ENCODE peak calls at places on chromosomes 2 and 18, in five cellular contexts. J is HFFc6; U is CD8-positive, alpha-beta T cell; I is fibroblast of the aortic adventitia; G is fibroblast of lung. P is an unnamed sample.

GRCh38 chr2:241050624-241051577 is 51.2 kb downstream of the MTERF4 start:
- DNase-seq in J (no peak), G (no peak), I (no peak), U (no peak), P (no peak)

GRCh38 chr18:23689616-23690504 is 607 bp downstream of the LAMA3 start:
- DNase-seq in J (no peak), G (no peak), U (no peak), I (no peak), P (peak)

GRCh38 chr2:41847744-41848441 is 199.9 kb upstream of the PKDCC start:
- DNase-seq in U (no peak), G (no peak), J (no peak), I (peak), P (no peak)

GRCh38 chr2:45851576-45852304 is 200.3 kb downstream of the PRKCE start:
- DNase-seq in J (peak), I (peak), G (peak), U (no peak), P (no peak)

GRCh38 chr2:128362889-128363228 is 44.2 kb upstream of the HS6ST1 start:
- DNase-seq in U (no peak), I (peak), G (peak), J (peak), P (no peak)

GRCh38 chr2:54503192-54503591 is 47.1 kb downstream of the SPTBN1 start:
- DNase-seq in U (no peak), J (no peak), I (no peak), G (no peak), P (peak)

GRCh38 chr18:37426536-37427080 is 139.0 kb downstream of the CELF4 start:
- DNase-seq in G (no peak), I (no peak), J (no peak), U (no peak), P (no peak)

GRCh38 chr2:236530512-236530911 is 39.1 kb upstream of the ACKR3 start:
- DNase-seq in I (no peak), J (no peak), G (no peak), U (no peak), P (no peak)

GRCh38 chr2:232350804-232351685 is 27.5 kb upstream of the ALPP start:
- DNase-seq in U (no peak), I (no peak), J (no peak), G (no peak), P (no peak)

GRCh38 chr18:57561728-57562423 is 24.6 kb downstream of the FECH start:
- DNase-seq in U (no peak), G (peak), J (peak), I (peak), P (peak)

GRCh38 chr2:10196948-10197717 is 74.6 kb downstream of the RRM2 start:
- DNase-seq in U (no peak), G (no peak), I (no peak), J (no peak), P (no peak)

GRCh38 chr18:23033079-23033478 is 100.0 kb downstream of the RBBP8 start:
- DNase-seq in G (no peak), J (no peak), U (no peak), I (no peak), P (no peak)

GRCh38 chr2:220510668-220511067 is 883.2 kb downstream of the SLC4A3 start:
- DNase-seq in I (no peak), U (no peak), J (peak), G (peak), P (no peak)

GRCh38 chr2:234147335-234147861 is 96.9 kb downstream of the SPP2 start:
- DNase-seq in I (no peak), J (no peak), G (peak), U (no peak), P (no peak)

GRCh38 chr2:217988840-217989204 is 14.0 kb downstream of the TNS1 start:
- DNase-seq in I (no peak), J (peak), U (no peak), G (peak), P (no peak)

DNA sequence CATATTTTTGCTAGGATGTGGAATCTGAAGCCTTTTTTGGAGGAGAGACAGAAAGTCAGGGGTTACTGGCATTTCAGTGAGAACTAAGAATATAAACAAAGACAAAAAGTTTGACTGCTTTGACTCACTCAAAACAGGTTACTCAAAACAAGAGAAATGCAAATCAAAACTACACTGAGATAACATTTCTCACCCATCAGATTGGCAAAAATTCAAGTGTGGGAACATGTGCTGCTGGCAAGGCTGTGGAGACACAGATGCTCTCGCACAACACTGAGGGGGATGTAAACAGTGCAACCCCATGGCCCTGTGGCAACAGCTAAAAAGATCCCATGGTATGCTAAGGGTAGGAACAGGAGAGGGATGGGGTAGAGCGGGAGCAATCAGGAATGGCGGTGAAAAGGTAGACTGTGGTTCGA is 86.6 kb downstream of the DTNB start:
- DNase-seq in G (peak), J (peak), U (no peak), I (no peak), P (peak)
- TF ChIP-seq CTCF in G (no peak), J (no peak), U (no peak), I (no peak), P (no peak)

GRCh38 chr18:65568866-65569265 is 181.9 kb upstream of the CDH7 start:
- DNase-seq in I (no peak), U (no peak), J (no peak), G (no peak), P (no peak)

GRCh38 chr18:65567372-65567771 is 183.4 kb upstream of the CDH7 start:
- DNase-seq in I (no peak), U (no peak), G (no peak), J (no peak), P (no peak)
- TF ChIP-seq CTCF in I (no peak), U (no peak), G (no peak), J (no peak), P (peak)

GRCh38 chr2:51335072-51336058 is 303.4 kb upstream of the NRXN1 start:
- DNase-seq in U (no peak), I (no peak), J (no peak), G (no peak), P (no peak)
- TF ChIP-seq CTCF in U (no peak), I (no peak), J (no peak), G (no peak), P (peak)

GRCh38 chr2:67476808-67477790 is 80.0 kb downstream of the ETAA1 start:
- DNase-seq in U (no peak), I (peak), G (peak), J (peak), P (peak)
- TF ChIP-seq CTCF in U (no peak), I (peak), G (peak), J (peak), P (peak)

GRCh38 chr2:15631883-15632282 is 40.2 kb downstream of the DDX1 start:
- DNase-seq in U (no peak), G (no peak), J (no peak), I (no peak), P (no peak)
- TF ChIP-seq CTCF in U (no peak), G (no peak), J (no peak), I (no peak), P (no peak)

DNA sequence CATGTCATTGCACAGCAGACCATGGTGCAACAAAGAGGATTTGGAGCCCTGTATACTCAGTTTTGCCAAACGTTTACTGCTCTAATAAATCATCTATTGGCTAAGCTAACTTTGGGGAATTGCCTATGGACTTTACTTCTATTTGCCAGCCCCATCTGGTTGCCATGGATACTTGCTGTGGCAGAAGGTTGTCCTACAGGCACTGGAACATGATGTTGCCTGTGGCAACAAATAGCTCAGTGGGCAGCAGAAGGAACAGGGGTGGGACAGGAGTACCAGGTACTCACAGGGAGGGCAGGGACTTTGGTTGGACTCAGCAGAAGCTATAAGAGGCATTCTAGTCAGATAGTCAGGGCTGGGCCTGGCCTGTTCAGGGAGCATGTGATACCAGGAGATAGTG is 129.8 kb downstream of the CCDC85A start:
- DNase-seq in J (peak), U (no peak), G (no peak), I (no peak), P (no peak)
- TF ChIP-seq CTCF in J (no peak), U (no peak), G (no peak), I (no peak), P (no peak)

GRCh38 chr2:112033600-112033999 is 21.5 kb upstream of the TMEM87B start:
- DNase-seq in G (peak), I (peak), U (no peak), J (no peak), P (no peak)

GRCh38 chr2:112031916-112032582 is 23.0 kb upstream of the TMEM87B start:
- DNase-seq in J (no peak), U (no peak), G (no peak), I (peak), P (no peak)

GRCh38 chr2:112031473-112031872 is 23.6 kb upstream of the TMEM87B start:
- DNase-seq in I (peak), J (no peak), U (no peak), G (peak), P (no peak)

GRCh38 chr2:112034924-112035323 is 20.1 kb upstream of the TMEM87B start:
- DNase-seq in J (no peak), U (no peak), I (no peak), G (no peak), P (no peak)

DNA sequence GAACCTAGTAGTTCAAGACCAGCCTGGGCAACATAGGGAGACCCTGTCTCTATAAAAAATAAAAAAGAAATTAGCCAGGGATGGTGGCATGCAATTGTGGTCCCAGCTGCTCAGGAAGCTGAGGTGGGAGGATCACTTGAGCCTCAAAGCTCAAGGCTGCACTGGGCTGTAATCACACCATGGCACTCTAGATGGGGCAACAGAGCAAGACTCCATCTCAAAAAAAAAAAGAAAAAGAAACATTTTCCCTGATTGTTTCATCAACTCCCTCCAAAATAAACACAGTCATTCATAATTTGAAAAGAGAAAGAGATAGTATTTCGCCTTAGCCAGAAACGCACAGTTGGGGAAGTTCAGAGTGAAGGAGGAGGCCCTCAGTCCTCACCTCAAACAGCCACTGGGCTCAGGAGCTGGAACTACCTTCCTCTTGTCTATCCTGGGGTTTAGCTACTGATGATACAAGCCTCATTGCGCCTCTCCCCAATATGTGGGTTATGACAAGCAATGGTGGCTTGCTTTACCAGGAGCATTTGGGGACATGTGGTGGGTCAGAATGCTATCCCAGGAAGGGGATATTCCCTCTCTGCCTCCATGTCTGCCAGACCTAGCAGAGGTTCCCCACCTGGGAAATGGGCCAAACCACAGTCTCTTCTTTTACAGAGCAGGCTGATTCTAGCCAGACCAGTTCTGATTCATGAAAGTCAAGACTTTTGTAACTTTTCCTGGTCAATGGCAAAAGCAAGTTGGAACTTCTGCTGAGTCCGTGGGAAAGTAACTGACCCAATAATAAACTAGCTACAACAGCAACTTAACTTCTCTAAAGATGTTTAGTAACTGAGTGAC is 22.2 kb upstream of the TMEM87B start:
- DNase-seq in U (no peak), J (peak), G (peak), I (peak), P (no peak)
- TF ChIP-seq CTCF in U (no peak), J (peak), G (peak), I (peak), P (no peak)

DNA sequence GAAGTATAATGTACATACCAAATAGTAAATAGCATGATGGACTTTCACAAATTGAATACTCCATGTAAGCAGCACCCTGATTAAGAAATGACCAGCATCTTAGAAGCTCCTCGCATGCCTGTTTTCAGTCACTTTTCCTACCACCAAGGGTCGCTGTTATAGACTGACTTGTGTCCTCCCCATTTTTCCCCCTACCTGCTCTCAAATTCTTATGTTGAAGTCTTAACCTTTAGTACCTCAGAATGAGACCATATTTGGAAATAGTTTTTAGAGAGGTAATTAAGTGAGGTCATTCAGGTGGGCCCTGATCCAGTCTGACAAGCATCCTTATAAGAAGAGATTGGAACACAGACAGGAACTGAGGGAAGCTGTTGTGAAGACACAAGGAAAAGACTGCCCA is 125.9 kb downstream of the LYPD6 start:
- DNase-seq in U (no peak), I (no peak), J (no peak), G (no peak), P (no peak)
- TF ChIP-seq CTCF in U (no peak), I (no peak), J (peak), G (no peak), P (no peak)

P was measured in GM13977.